ENCODE peak calls at places on chromosomes 13 and 19, in six cellular contexts. T, F, Q, M, R and W are unnamed samples.

GRCh38 chr19:45809643-45810159 is 5.4 kb downstream of the RSPH6A start:
- DNase-seq in T (no peak), F (no peak), Q (no peak), M (no peak), R (no peak), W (no peak)

GRCh38 chr13:45055902-45056648 is 64.2 kb upstream of the GTF2F2 start:
- DNase-seq in T (no peak), F (no peak), Q (peak; percentile 57), M (no peak), R (no peak), W (peak; percentile 28)

GRCh38 chr19:947090-947706 is 21.4 kb downstream of the ARID3A start:
- DNase-seq in T (no peak), F (no peak), Q (no peak), M (no peak), R (no peak), W (no peak)

GRCh38 chr19:19657397-19657783 is 6.1 kb downstream of the ATP13A1 start:
- DNase-seq in T (no peak), F (no peak), Q (no peak), M (no peak), R (no peak), W (no peak)

GRCh38 chr19:1177322-1178114 is 3.5 kb upstream of the SBNO2 start:
- DNase-seq in T (no peak), F (no peak), Q (no peak), M (no peak), R (no peak), W (no peak)

GRCh38 chr19:35533822-35534521 is 716 bp downstream of the GAPDHS start:
- DNase-seq in T (no peak), F (peak; percentile 55), Q (peak; percentile 58), M (peak; percentile 86), R (no peak), W (no peak)

GRCh38 chr19:30557212-30557611 is 185.0 kb downstream of the ZNF536 start:
- DNase-seq in T (no peak), F (no peak), Q (no peak), M (no peak), R (no peak), W (no peak)

GRCh38 chr13:98783856-98784478 is 31.5 kb upstream of the SLC15A1 start:
- DNase-seq in T (no peak), F (no peak), Q (no peak), M (no peak), R (no peak), W (no peak)

GRCh38 chr13:39516140-39516539 is 86.9 kb downstream of the LHFPL6 start:
- DNase-seq in T (no peak), F (no peak), Q (no peak), M (no peak), R (no peak), W (no peak)

GRCh38 chr13:41462427-41462826 is 5.1 kb downstream of the RGCC start:
- DNase-seq in T (no peak), F (no peak), Q (no peak), M (no peak), R (no peak), W (no peak)

GRCh38 chr13:51825165-51825592 is 19.8 kb downstream of the TMEM272 start:
- DNase-seq in T (no peak), F (no peak), Q (no peak), M (no peak), R (no peak), W (no peak)

GRCh38 chr13:51822106-51822840 is 18.3 kb upstream of the DHRS12 start:
- DNase-seq in T (no peak), F (no peak), Q (no peak), M (no peak), R (no peak), W (no peak)

GRCh38 chr13:51825681-51826254 is 19.2 kb downstream of the TMEM272 start:
- DNase-seq in T (no peak), F (no peak), Q (no peak), M (no peak), R (no peak), W (no peak)

GRCh38 chr13:51823351-51823750 is 19.4 kb upstream of the DHRS12 start:
- DNase-seq in T (no peak), F (no peak), Q (no peak), M (no peak), R (no peak), W (no peak)

GRCh38 chr13:51823861-51824260 is 19.9 kb upstream of the DHRS12 start:
- DNase-seq in T (no peak), F (no peak), Q (no peak), M (no peak), R (no peak), W (no peak)
- H3K4me1 ChIP-seq in T (peaks cover 6% of the 10 kb centered on the region), F (peaks cover 8% of the 10 kb centered on the region), Q (no peaks in the 10 kb centered on the region), M (no peaks in the 10 kb centered on the region), R (no peaks in the 10 kb centered on the region), W (no peaks in the 10 kb centered on the region)

GRCh38 chr19:11420894-11421606 is 1.9 kb upstream of the RGL3 start:
- DNase-seq in T (no peak), F (no peak), Q (peak; percentile 65), M (no peak), R (no peak), W (peak; percentile 40)
- H3K4me1 ChIP-seq in T (peaks cover 37% of the 10 kb centered on the region), F (peaks cover 45% of the 10 kb centered on the region), Q (peaks cover 8% of the 10 kb centered on the region), M (peaks cover 6% of the 10 kb centered on the region), R (no peaks in the 10 kb centered on the region), W (peaks cover 4% of the 10 kb centered on the region)

DNA sequence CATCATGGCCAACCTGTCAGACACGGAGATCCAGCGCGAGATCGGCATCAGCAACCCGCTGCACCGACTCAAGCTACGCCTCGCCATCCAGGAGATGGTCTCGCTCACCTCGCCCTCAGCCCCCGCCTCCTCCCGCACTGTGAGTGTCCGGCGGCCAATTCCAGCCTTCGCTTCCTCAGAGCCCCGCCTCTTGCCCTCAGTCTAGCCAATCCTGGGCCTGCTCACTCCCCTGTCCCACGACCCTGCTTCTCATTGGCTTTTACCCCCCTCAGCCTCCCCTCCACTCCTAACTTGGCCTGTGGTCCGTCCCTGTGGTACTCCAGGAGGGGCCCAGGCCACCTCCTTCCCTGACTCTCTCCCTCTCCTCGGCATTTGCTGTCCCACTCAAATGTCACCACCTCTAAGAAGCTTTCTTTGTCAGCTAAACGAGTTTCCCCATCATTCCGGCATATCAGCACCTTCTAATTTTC is 12.3 kb downstream of the HRC start:
- DNase-seq in T (no peak), F (peak; percentile 91), Q (peak; percentile 98), M (peak; percentile 93), R (no peak), W (peak; percentile 92)
- H3K4me1 ChIP-seq in T (peaks cover 8% of the 10 kb centered on the region), F (peaks cover 23% of the 10 kb centered on the region), Q (peaks cover 9% of the 10 kb centered on the region), M (peaks cover 6% of the 10 kb centered on the region), R (no peaks in the 10 kb centered on the region), W (no peaks in the 10 kb centered on the region)

GRCh38 chr13:90008707-90009149 is 1338.8 kb upstream of the MIR17HG start:
- DNase-seq in T (no peak), F (no peak), Q (peak; percentile 28), M (no peak), R (no peak), W (no peak)
- H3K4me1 ChIP-seq in T (no peaks in the 10 kb centered on the region), F (no peaks in the 10 kb centered on the region), Q (peaks cover 3% of the 10 kb centered on the region), M (no peaks in the 10 kb centered on the region), R (no peaks in the 10 kb centered on the region), W (no peaks in the 10 kb centered on the region)

GRCh38 chr19:47458672-47459071 is 13.0 kb downstream of the SLC8A2 start:
- DNase-seq in T (no peak), F (no peak), Q (no peak), M (no peak), R (no peak), W (no peak)

GRCh38 chr19:47461876-47462275 is 9.8 kb downstream of the SLC8A2 start:
- DNase-seq in T (no peak), F (no peak), Q (no peak), M (no peak), R (no peak), W (no peak)

GRCh38 chr19:47459477-47459876 is 12.2 kb downstream of the SLC8A2 start:
- DNase-seq in T (no peak), F (no peak), Q (no peak), M (no peak), R (no peak), W (no peak)

GRCh38 chr19:47456721-47457478 is 14.8 kb downstream of the SLC8A2 start:
- DNase-seq in T (no peak), F (no peak), Q (no peak), M (no peak), R (no peak), W (no peak)
- H3K4me1 ChIP-seq in T (peaks cover 6% of the 10 kb centered on the region), F (peaks cover 6% of the 10 kb centered on the region), Q (no peaks in the 10 kb centered on the region), M (no peaks in the 10 kb centered on the region), R (no peaks in the 10 kb centered on the region), W (no peaks in the 10 kb centered on the region)